ENCODE peak calls at places on chromosomes 7 and 10, in six cellular contexts. Z is putamen; F is AG04449; I is WTC11; E is erythroblast; A is activated CD8-positive, alpha-beta memory T cell treated with anti-CD3 and anti-CD28 coated beads for 24 hours. T is an unnamed sample.

GRCh38 chr10:92291921-92292860 is 1.2 kb downstream of the MARCHF5 start:
- DNase-seq in Z (peak; percentile 38), F (peak; percentile 12), I (peak; percentile 22), E (peak; percentile 78), A (peak; percentile 61), T (peak; percentile 54)

GRCh38 chr10:51000976-51001375 is 73.3 kb upstream of the PRKG1 start:
- DNase-seq in Z (no peak), F (no peak), I (no peak), E (no peak), A (no peak), T (no peak)

GRCh38 chr10:70967591-70968588 is 79.5 kb upstream of the PCBD1 start:
- DNase-seq in Z (no peak), F (no peak), I (peak; percentile 22), E (no peak), A (no peak), T (no peak)

GRCh38 chr10:69224862-69225657 is 4.9 kb downstream of the HKDC1 start:
- DNase-seq in Z (no peak), F (no peak), I (no peak), E (no peak), A (no peak), T (no peak)

GRCh38 chr10:26621889-26622681 is 75.4 kb upstream of the PDSS1 start:
- DNase-seq in Z (no peak), F (no peak), I (peak; percentile 60), E (peak; percentile 76), A (peak; percentile 69), T (no peak)

GRCh38 chr7:16193631-16194030 is 227.7 kb downstream of the CRPPA start:
- DNase-seq in Z (no peak), F (no peak), I (no peak), E (no peak), A (no peak), T (no peak)

GRCh38 chr7:1668486-1668931 is 1.6 kb upstream of the ELFN1 start:
- DNase-seq in Z (no peak), F (no peak), I (no peak), E (no peak), A (peak; percentile 66), T (no peak)

GRCh38 chr7:44520574-44520973 is 20.6 kb downstream of the NPC1L1 start:
- DNase-seq in Z (no peak), F (no peak), I (no peak), E (no peak), A (peak; percentile 40), T (no peak)

GRCh38 chr7:147405621-147406020 is 1184.9 kb upstream of the C7orf33 start:
- DNase-seq in Z (no peak), F (no peak), I (no peak), E (no peak), A (no peak), T (no peak)

GRCh38 chr7:27182285-27182827 is 2.7 kb downstream of the HOXA11 start:
- DNase-seq in Z (no peak), F (no peak), I (no peak), E (no peak), A (peak; percentile 52), T (no peak)

GRCh38 chr7:22110881-22111280 is 165.2 kb upstream of the CDCA7L start:
- DNase-seq in Z (peak; percentile 74), F (no peak), I (no peak), E (no peak), A (no peak), T (no peak)

GRCh38 chr10:5565671-5566581 is 41.2 kb downstream of the CALML3 start:
- DNase-seq in Z (no peak), F (peak; percentile 55), I (no peak), E (no peak), A (no peak), T (peak; percentile 96)

GRCh38 chr7:23680417-23681405 is 712 bp downstream of the FAM221A start:
- DNase-seq in Z (peak; percentile 34), F (no peak), I (peak; percentile 86), E (peak; percentile 44), A (peak; percentile 74), T (no peak)

GRCh38 chr10:89342219-89342966 is 14.6 kb downstream of the IFIT3 start:
- DNase-seq in Z (peak; percentile 95), F (no peak), I (no peak), E (peak; percentile 30), A (peak; percentile 33), T (no peak)

GRCh38 chr7:149495785-149496641 is 1.6 kb downstream of the ZNF746 start:
- DNase-seq in Z (no peak), F (peak; percentile 29), I (no peak), E (peak; percentile 81), A (no peak), T (no peak)

GRCh38 chr10:88858493-88858892 is 6.8 kb upstream of the ANKRD22 start:
- DNase-seq in Z (no peak), F (no peak), I (no peak), E (no peak), A (no peak), T (no peak)

GRCh38 chr7:91344911-91345310 is 80.7 kb downstream of the FZD1 start:
- DNase-seq in Z (no peak), F (no peak), I (no peak), E (no peak), A (no peak), T (no peak)

GRCh38 chr7:115679423-115679822 is 351.1 kb downstream of the TFEC start:
- DNase-seq in Z (no peak), F (no peak), I (no peak), E (no peak), A (no peak), T (no peak)

GRCh38 chr10:117936136-117936535 is 110.6 kb downstream of the RAB11FIP2 start:
- DNase-seq in Z (no peak), F (peak; percentile 44), I (no peak), E (no peak), A (no peak), T (no peak)

GRCh38 chr10:62456611-62457101 is 82.5 kb downstream of the ZNF365 start:
- DNase-seq in Z (no peak), F (no peak), I (no peak), E (no peak), A (no peak), T (no peak)

GRCh38 chr10:51425431-51425830 is 274.0 kb downstream of the CSTF2T start:
- DNase-seq in Z (no peak), F (no peak), I (no peak), E (no peak), A (no peak), T (no peak)